ENCODE peak calls at places on chromosomes 3 and 15, in eight cellular contexts. One of them, this sample, is unnamed.

GRCh38 chr3:196835081-196835480 is 32.6 kb upstream of the SENP5 start:
- DNase-seq in body of pancreas: no peak
- DNase-seq in esophagus squamous epithelium: no peak
- DNase-seq in adrenal gland: no peak
- DNase-seq in uterus: no peak
- DNase-seq in spleen: no peak
- DNase-seq in breast epithelium: no peak
- DNase-seq in HCT116: no peak
- DNase-seq in this sample: no peak

GRCh38 chr3:146464783-146465182 is 4.6 kb downstream of the PLSCR2 start:
- DNase-seq in HCT116: no peak
- DNase-seq in spleen: no peak
- DNase-seq in body of pancreas: no peak
- DNase-seq in uterus: no peak
- DNase-seq in esophagus squamous epithelium: no peak
- DNase-seq in adrenal gland: no peak
- DNase-seq in breast epithelium: no peak
- DNase-seq in this sample: no peak

GRCh38 chr3:119409844-119410243 is 53.6 kb downstream of the TMEM39A start:
- DNase-seq in uterus: no peak
- DNase-seq in adrenal gland: no peak
- DNase-seq in spleen: no peak
- DNase-seq in esophagus squamous epithelium: no peak
- DNase-seq in breast epithelium: no peak
- DNase-seq in HCT116: no peak
- DNase-seq in body of pancreas: no peak
- DNase-seq in this sample: no peak

GRCh38 chr3:58668247-58668646 is 1.7 kb upstream of the FAM3D start:
- DNase-seq in spleen: no peak
- DNase-seq in body of pancreas: no peak
- DNase-seq in adrenal gland: no peak
- DNase-seq in esophagus squamous epithelium: no peak
- DNase-seq in uterus: no peak
- DNase-seq in HCT116: no peak
- DNase-seq in breast epithelium: no peak
- DNase-seq in this sample: no peak

GRCh38 chr3:51283421-51283820 is 101.7 kb upstream of the MANF start:
- DNase-seq in uterus: no peak
- DNase-seq in HCT116: no peak
- DNase-seq in breast epithelium: no peak
- DNase-seq in spleen: no peak
- DNase-seq in adrenal gland: no peak
- DNase-seq in esophagus squamous epithelium: no peak
- DNase-seq in body of pancreas: no peak
- DNase-seq in this sample: no peak

GRCh38 chr3:124386006-124386405 is 344.2 kb upstream of the UMPS start:
- DNase-seq in HCT116: no peak
- DNase-seq in adrenal gland: no peak
- DNase-seq in esophagus squamous epithelium: no peak
- DNase-seq in uterus: no peak
- DNase-seq in body of pancreas: no peak
- DNase-seq in spleen: no peak
- DNase-seq in breast epithelium: no peak
- DNase-seq in this sample: no peak

GRCh38 chr3:7307410-7307809 is 446.5 kb downstream of the GRM7 start:
- DNase-seq in adrenal gland: no peak
- DNase-seq in uterus: no peak
- DNase-seq in esophagus squamous epithelium: no peak
- DNase-seq in HCT116: no peak
- DNase-seq in body of pancreas: no peak
- DNase-seq in breast epithelium: no peak
- DNase-seq in spleen: no peak
- DNase-seq in this sample: no peak

GRCh38 chr15:29990035-29990434 is 92.7 kb upstream of the GOLGA8J start:
- DNase-seq in breast epithelium: no peak
- DNase-seq in adrenal gland: no peak
- DNase-seq in uterus: no peak
- DNase-seq in spleen: no peak
- DNase-seq in HCT116: no peak
- DNase-seq in esophagus squamous epithelium: no peak
- DNase-seq in body of pancreas: no peak
- DNase-seq in this sample: no peak

GRCh38 chr15:59256538-59256937 is 49.9 kb downstream of the LDHAL6B start:
- DNase-seq in esophagus squamous epithelium: no peak
- DNase-seq in HCT116: no peak
- DNase-seq in spleen: no peak
- DNase-seq in adrenal gland: no peak
- DNase-seq in breast epithelium: no peak
- DNase-seq in body of pancreas: no peak
- DNase-seq in uterus: no peak
- DNase-seq in this sample: no peak

GRCh38 chr3:13072239-13073041 is 789 bp downstream of the IQSEC1 start:
- DNase-seq in adrenal gland: peak
- DNase-seq in HCT116: no peak
- DNase-seq in esophagus squamous epithelium: no peak
- DNase-seq in spleen: peak
- DNase-seq in body of pancreas: no peak
- DNase-seq in uterus: no peak
- DNase-seq in breast epithelium: peak
- DNase-seq in this sample: no peak

GRCh38 chr3:64902991-64903390 is 215.2 kb upstream of the ADAMTS9 start:
- DNase-seq in uterus: no peak
- DNase-seq in breast epithelium: no peak
- DNase-seq in esophagus squamous epithelium: no peak
- DNase-seq in adrenal gland: peak
- DNase-seq in HCT116: no peak
- DNase-seq in spleen: no peak
- DNase-seq in body of pancreas: peak
- DNase-seq in this sample: no peak

DNA sequence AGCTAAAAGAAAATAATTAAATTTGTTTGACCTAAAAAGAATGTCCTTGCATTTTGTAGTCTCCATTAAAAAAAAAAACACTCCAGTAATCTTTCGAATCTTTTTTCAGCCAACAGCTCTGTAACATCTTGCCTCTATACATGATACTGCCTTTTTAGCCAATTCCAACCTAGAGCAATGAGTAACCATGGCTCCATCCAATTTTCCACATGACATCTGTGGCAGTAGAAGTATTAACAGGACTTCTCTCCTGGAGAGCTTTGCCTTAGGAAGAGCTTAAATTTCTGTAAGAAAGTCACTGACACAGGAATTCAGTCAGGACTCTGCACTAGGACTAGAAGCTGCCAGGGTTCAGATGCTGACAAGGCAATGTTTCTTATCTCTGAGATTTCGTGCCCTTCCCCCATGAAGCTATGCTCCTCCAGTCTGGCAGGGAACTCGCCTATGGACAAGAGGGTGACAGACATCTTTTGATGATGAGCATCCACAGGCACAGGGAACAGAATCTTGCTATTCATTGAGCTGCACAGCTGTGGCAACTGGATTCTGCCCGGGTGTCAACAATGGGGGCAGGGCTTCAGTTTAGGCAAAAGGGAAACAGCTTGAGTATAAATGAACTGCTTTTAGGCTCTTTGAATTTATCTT is 81.8 kb downstream of the ALCAM start:
- DNase-seq in uterus: no peak
- DNase-seq in adrenal gland: no peak
- DNase-seq in breast epithelium: no peak
- DNase-seq in HCT116: no peak
- DNase-seq in spleen: no peak
- DNase-seq in body of pancreas: peak
- DNase-seq in esophagus squamous epithelium: no peak
- DNase-seq in this sample: no peak
- TF ChIP-seq POLR2A in uterus: no peak
- TF ChIP-seq POLR2A in adrenal gland: no peak
- TF ChIP-seq POLR2A in breast epithelium: no peak
- TF ChIP-seq POLR2A in HCT116: no peak
- TF ChIP-seq POLR2A in spleen: no peak
- TF ChIP-seq POLR2A in body of pancreas: no peak
- TF ChIP-seq POLR2A in esophagus squamous epithelium: no peak
- TF ChIP-seq POLR2A in this sample: no peak

DNA sequence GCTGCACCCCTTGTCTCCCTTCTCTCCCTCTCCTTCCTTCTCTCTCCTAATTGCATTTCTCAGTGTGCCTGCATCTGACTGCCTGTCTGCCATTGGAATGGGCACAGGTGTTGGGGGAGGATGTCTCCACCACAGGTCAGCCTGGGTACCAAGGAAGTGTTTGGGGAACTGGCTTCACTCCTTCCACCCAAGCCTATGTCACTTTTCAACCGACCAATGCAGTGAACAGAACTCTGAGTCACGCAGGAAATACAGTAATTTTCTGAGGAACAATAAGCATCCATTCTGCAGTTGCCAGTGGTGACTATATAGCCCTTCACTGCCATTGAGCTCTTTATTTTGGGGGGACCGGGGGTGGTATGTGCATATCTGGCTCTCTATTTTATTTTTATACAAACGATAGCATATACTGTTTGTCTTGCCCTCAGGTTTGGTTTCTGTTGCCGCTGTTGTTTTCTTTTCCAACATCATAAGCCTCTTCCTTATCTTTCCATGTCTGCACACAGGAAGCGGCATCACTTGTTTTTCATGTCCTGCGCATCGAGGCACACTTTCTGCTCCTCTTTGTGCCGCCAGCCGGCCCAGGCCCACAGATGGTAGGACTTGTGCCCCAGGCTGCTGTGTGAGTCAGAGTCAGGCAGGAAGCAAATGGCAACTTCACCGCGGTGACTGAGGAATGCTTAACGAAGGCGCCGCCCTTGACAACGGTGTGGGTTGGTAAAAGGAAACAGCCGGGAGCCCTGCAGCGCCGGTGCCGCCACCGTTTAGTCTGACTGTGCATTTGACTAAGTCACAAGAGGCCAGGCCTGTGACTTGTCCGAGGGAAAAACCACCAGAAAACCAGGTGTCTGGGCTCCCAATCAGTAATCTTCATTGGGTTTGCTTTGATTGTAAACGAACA is 21.1 kb upstream of the CDCP1 start:
- DNase-seq in body of pancreas: peak
- DNase-seq in HCT116: peak
- DNase-seq in uterus: peak
- DNase-seq in breast epithelium: peak
- DNase-seq in spleen: peak
- DNase-seq in esophagus squamous epithelium: peak
- DNase-seq in adrenal gland: peak
- DNase-seq in this sample: peak
- TF ChIP-seq POLR2A in body of pancreas: peak
- TF ChIP-seq POLR2A in HCT116: no peak
- TF ChIP-seq POLR2A in uterus: no peak
- TF ChIP-seq POLR2A in breast epithelium: no peak
- TF ChIP-seq POLR2A in spleen: no peak
- TF ChIP-seq POLR2A in esophagus squamous epithelium: no peak
- TF ChIP-seq POLR2A in adrenal gland: no peak
- TF ChIP-seq POLR2A in this sample: no peak

GRCh38 chr15:52021128-52021671 is 2.2 kb downstream of the MAPK6 start:
- DNase-seq in adrenal gland: peak
- DNase-seq in HCT116: peak
- DNase-seq in breast epithelium: peak
- DNase-seq in uterus: no peak
- DNase-seq in body of pancreas: peak
- DNase-seq in spleen: no peak
- DNase-seq in esophagus squamous epithelium: no peak
- DNase-seq in this sample: peak

GRCh38 chr15:52019394-52020252 is 604 bp downstream of the MAPK6 start:
- DNase-seq in HCT116: no peak
- DNase-seq in esophagus squamous epithelium: peak
- DNase-seq in uterus: peak
- DNase-seq in breast epithelium: peak
- DNase-seq in spleen: peak
- DNase-seq in adrenal gland: peak
- DNase-seq in body of pancreas: peak
- DNase-seq in this sample: peak

GRCh38 chr15:52018244-52018643 is 775 bp upstream of the MAPK6 start:
- DNase-seq in HCT116: no peak
- DNase-seq in adrenal gland: no peak
- DNase-seq in spleen: no peak
- DNase-seq in breast epithelium: no peak
- DNase-seq in uterus: no peak
- DNase-seq in body of pancreas: no peak
- DNase-seq in esophagus squamous epithelium: no peak
- DNase-seq in this sample: no peak

GRCh38 chr15:52020253-52021085 is 1.4 kb downstream of the MAPK6 start:
- DNase-seq in esophagus squamous epithelium: no peak
- DNase-seq in uterus: no peak
- DNase-seq in HCT116: no peak
- DNase-seq in breast epithelium: no peak
- DNase-seq in body of pancreas: no peak
- DNase-seq in spleen: no peak
- DNase-seq in adrenal gland: no peak
- DNase-seq in this sample: peak

DNA sequence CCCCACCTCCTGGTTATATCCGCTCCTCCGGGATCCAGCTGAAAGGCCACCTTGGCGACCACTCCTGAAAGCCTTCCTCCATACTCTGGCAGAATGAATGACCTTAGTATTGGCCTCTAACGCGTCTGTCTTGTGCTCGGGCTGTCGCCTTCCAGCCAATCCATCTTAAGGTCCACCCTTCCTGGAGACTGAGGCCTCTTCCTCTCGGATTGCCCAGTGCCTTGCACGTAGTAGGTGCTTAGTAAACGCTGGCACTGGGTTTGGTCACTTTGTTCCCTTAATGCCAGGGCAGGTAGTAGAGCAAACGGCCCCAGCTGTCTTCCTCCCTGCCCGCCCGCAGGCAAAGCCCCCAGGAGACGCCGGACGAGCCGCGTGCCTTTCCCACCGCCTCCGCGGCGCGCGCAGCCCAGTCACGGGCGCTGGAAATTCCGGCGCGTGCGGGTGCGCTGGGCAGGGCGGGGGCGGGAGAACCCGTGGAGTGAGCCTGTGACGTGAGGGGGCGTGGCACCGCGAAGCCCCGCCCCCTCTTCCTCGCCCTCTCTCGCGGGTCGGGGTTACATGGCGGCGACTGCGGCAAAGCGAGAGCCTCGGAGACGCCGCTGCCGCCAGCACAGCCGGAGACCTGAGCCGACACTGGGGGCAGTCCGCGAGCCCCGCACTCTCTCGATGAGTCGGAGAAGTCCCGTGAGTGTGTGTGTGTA is at the start of gene MAPK6:
- DNase-seq in adrenal gland: peak
- DNase-seq in uterus: peak
- DNase-seq in breast epithelium: peak
- DNase-seq in esophagus squamous epithelium: peak
- DNase-seq in body of pancreas: peak
- DNase-seq in HCT116: peak
- DNase-seq in spleen: peak
- DNase-seq in this sample: peak
- TF ChIP-seq POLR2A in adrenal gland: peak
- TF ChIP-seq POLR2A in uterus: peak
- TF ChIP-seq POLR2A in breast epithelium: peak
- TF ChIP-seq POLR2A in esophagus squamous epithelium: peak
- TF ChIP-seq POLR2A in body of pancreas: peak
- TF ChIP-seq POLR2A in HCT116: peak
- TF ChIP-seq POLR2A in spleen: peak
- TF ChIP-seq POLR2A in this sample: peak

GRCh38 chr3:151578495-151578894 is 117.6 kb upstream of the IGSF10 start:
- DNase-seq in uterus: no peak
- DNase-seq in body of pancreas: no peak
- DNase-seq in adrenal gland: no peak
- DNase-seq in esophagus squamous epithelium: no peak
- DNase-seq in spleen: no peak
- DNase-seq in breast epithelium: no peak
- DNase-seq in HCT116: no peak
- DNase-seq in this sample: no peak
- TF ChIP-seq POLR2A in uterus: no peak
- TF ChIP-seq POLR2A in body of pancreas: no peak
- TF ChIP-seq POLR2A in adrenal gland: no peak
- TF ChIP-seq POLR2A in esophagus squamous epithelium: no peak
- TF ChIP-seq POLR2A in spleen: no peak
- TF ChIP-seq POLR2A in breast epithelium: no peak
- TF ChIP-seq POLR2A in HCT116: no peak
- TF ChIP-seq POLR2A in this sample: no peak

GRCh38 chr15:39778031-39778430 is 4.6 kb downstream of the FSIP1 start:
- DNase-seq in body of pancreas: no peak
- DNase-seq in HCT116: no peak
- DNase-seq in uterus: no peak
- DNase-seq in breast epithelium: no peak
- DNase-seq in esophagus squamous epithelium: no peak
- DNase-seq in spleen: no peak
- DNase-seq in adrenal gland: no peak
- DNase-seq in this sample: no peak
- TF ChIP-seq POLR2A in body of pancreas: no peak
- TF ChIP-seq POLR2A in HCT116: no peak
- TF ChIP-seq POLR2A in uterus: no peak
- TF ChIP-seq POLR2A in breast epithelium: no peak
- TF ChIP-seq POLR2A in esophagus squamous epithelium: no peak
- TF ChIP-seq POLR2A in spleen: no peak
- TF ChIP-seq POLR2A in adrenal gland: no peak
- TF ChIP-seq POLR2A in this sample: no peak

This sample was measured in erythroblast.